ENCODE peak calls at places on chromosomes 5 and 9, in six cellular contexts. T is NCI-H82, H is psoas muscle, R is GM20000, Z is choroid plexus epithelial cell, S is T-helper 2 cell. N is an unnamed sample.

GRCh38 chr9:17090041-17090440 is 44.8 kb upstream of the CNTLN start:
- DNase-seq in T (no peak), H (no peak), R (no peak), Z (no peak), S (no peak), N (no peak)

GRCh38 chr9:21616082-21616778 is 134.1 kb upstream of the IFNE start:
- DNase-seq in T (no peak), H (no peak), R (no peak), Z (peak), S (no peak), N (no peak)

GRCh38 chr5:78547731-78548189 is 100.8 kb downstream of the LHFPL2 start:
- DNase-seq in T (peak), H (peak), R (no peak), Z (peak), S (no peak), N (peak)

GRCh38 chr9:76704601-76705204 is 59.5 kb upstream of the PCA3 start:
- DNase-seq in T (peak), H (no peak), R (peak), Z (peak), S (peak), N (no peak)

GRCh38 chr5:88732862-88733261 is 150.1 kb downstream of the MEF2C start:
- DNase-seq in T (peak), H (no peak), R (no peak), Z (no peak), S (no peak), N (no peak)

GRCh38 chr9:122227576-122227903 is 1.2 kb downstream of the LHX6 start:
- DNase-seq in T (peak), H (no peak), R (no peak), Z (no peak), S (no peak), N (no peak)

GRCh38 chr9:68927165-68927564 is 86.7 kb downstream of the PRKACG start:
- DNase-seq in T (no peak), H (no peak), R (no peak), Z (no peak), S (no peak), N (no peak)

GRCh38 chr9:5696884-5697283 is 68.0 kb downstream of the RIC1 start:
- DNase-seq in T (no peak), H (no peak), R (peak), Z (no peak), S (no peak), N (no peak)

GRCh38 chr5:167565555-167565954 is 725.9 kb upstream of the WWC1 start:
- DNase-seq in T (peak), H (no peak), R (no peak), Z (peak), S (no peak), N (no peak)

GRCh38 chr5:40776658-40776977 is 20.9 kb upstream of the TTC33 start:
- DNase-seq in T (no peak), H (no peak), R (no peak), Z (peak), S (no peak), N (no peak)

GRCh38 chr9:34371886-34372597 is 4.7 kb downstream of the MYORG start:
- DNase-seq in T (no peak), H (no peak), R (no peak), Z (no peak), S (no peak), N (no peak)

GRCh38 chr5:151319334-151319733 is 15.8 kb upstream of the SLC36A3 start:
- DNase-seq in T (peak), H (no peak), R (peak), Z (peak), S (no peak), N (peak)

N was measured in Right ventricle myocardium superior.